ENCODE peak calls at places on chromosomes 13 and 19, in five cellular contexts. P is IMR-90, L is HepG2, Z is GM12878, W is SK-N-SH. F is an unnamed sample.

GRCh38 chr19:41691268-41691970 is 3.3 kb upstream of the CEACAM7 start:
- DNase-seq in Z (no peak), L (no peak), P (no peak), W (peak; percentile 67), F (peak; percentile 64)

GRCh38 chr13:24038846-24039330 is 121.6 kb upstream of the SPATA13 start:
- DNase-seq in L (peak; percentile 22), P (peak; percentile 74), W (no peak), Z (no peak), F (no peak)

GRCh38 chr13:26721251-26721939 is 39.2 kb downstream of the GPR12 start:
- DNase-seq in Z (no peak), L (no peak), P (no peak), W (no peak), F (no peak)

GRCh38 chr13:79281335-79281734 is 124.7 kb downstream of the RBM26 start:
- DNase-seq in P (no peak), L (no peak), W (no peak), Z (no peak), F (no peak)

GRCh38 chr13:89930861-89931260 is 1416.6 kb upstream of the MIR17HG start:
- DNase-seq in Z (no peak), L (no peak), P (no peak), W (no peak), F (no peak)

GRCh38 chr19:19541572-19541971 is 3.5 kb downstream of the CILP2 start:
- DNase-seq in Z (no peak), P (no peak), W (no peak), L (no peak), F (no peak)

GRCh38 chr13:22789916-22790315 is 390.9 kb upstream of the SGCG start:
- DNase-seq in W (no peak), L (no peak), Z (no peak), P (no peak), F (no peak)

GRCh38 chr13:92500192-92500591 is 726.4 kb upstream of the GPC6 start:
- DNase-seq in L (peak; percentile 1), W (no peak), P (no peak), Z (no peak), F (no peak)

GRCh38 chr13:98890186-98890585 is 87.7 kb downstream of the DOCK9 start:
- DNase-seq in Z (no peak), W (no peak), L (no peak), P (peak; percentile 74), F (no peak)

GRCh38 chr19:10927691-10928562 is 512 bp downstream of the YIPF2 start:
- DNase-seq in P (no peak), L (no peak), W (no peak), Z (no peak), F (no peak)

GRCh38 chr19:19594371-19594770 is 24.1 kb downstream of the PBX4 start:
- DNase-seq in W (no peak), P (no peak), Z (no peak), L (no peak), F (no peak)

GRCh38 chr19:16252459-16253205 is 54.9 kb downstream of the AP1M1 start:
- DNase-seq in P (no peak), W (peak; percentile 35), Z (peak; percentile 24), L (no peak), F (no peak)

GRCh38 chr19:58519087-58519354 is 589 bp downstream of the ZBTB45 start:
- DNase-seq in Z (no peak), W (peak; percentile 88), P (peak; percentile 74), L (peak; percentile 73), F (peak; percentile 82)

GRCh38 chr19:18417250-18418033 is 1.8 kb upstream of the SSBP4 start:
- DNase-seq in L (peak; percentile 63), W (peak; percentile 91), P (peak; percentile 73), Z (no peak), F (peak; percentile 80)

GRCh38 chr13:29428310-29428991 is 167.0 kb downstream of the SLC7A1 start:
- DNase-seq in P (no peak), W (peak; percentile 68), L (no peak), Z (no peak), F (no peak)

GRCh38 chr13:73901324-73902068 is 232.7 kb downstream of the KLF12 start:
- DNase-seq in P (no peak), Z (no peak), L (no peak), W (no peak), F (no peak)

GRCh38 chr19:11422163-11423068 is 3.3 kb upstream of the RGL3 start:
- DNase-seq in W (peak; percentile 39), L (no peak), Z (peak; percentile 64), P (no peak), F (no peak)

GRCh38 chr19:41321600-41322270 is 11.8 kb downstream of the CCDC97 start:
- DNase-seq in P (peak; percentile 80), L (peak; percentile 82), W (peak; percentile 90), Z (no peak), F (peak; percentile 65)

DNA sequence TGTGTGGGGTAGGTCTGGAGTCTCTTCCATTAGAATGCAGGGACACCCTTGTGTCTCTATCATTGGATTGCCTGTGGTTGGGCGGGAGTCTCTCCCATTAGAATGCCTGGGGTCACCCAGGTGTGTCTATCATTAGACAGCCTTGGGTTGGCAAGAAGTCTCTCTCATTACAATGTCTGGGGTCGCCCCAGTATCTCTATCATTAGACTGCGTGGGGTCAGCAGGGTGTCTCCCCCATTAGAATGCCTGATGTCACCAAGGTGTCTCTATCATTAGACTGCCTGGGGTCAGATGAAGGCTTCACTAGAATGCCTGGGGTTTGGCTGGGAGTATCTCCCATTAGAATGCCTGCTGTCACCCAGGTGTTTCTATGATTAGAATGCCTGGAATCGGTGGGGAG is 1539.0 kb downstream of the UQCRFS1 start:
- DNase-seq in W (no peak), Z (no peak), P (no peak), L (no peak), F (no peak)
- TF ChIP-seq MXI1 in W (no peak), Z (no peak), P (no peak), L (no peak), F (no peak)

GRCh38 chr19:31118292-31118925 is 230.8 kb downstream of the TSHZ3 start:
- DNase-seq in P (no peak), L (no peak), W (no peak), Z (no peak), F (no peak)
- TF ChIP-seq MXI1 in P (no peak), L (no peak), W (no peak), Z (no peak), F (no peak)

DNA sequence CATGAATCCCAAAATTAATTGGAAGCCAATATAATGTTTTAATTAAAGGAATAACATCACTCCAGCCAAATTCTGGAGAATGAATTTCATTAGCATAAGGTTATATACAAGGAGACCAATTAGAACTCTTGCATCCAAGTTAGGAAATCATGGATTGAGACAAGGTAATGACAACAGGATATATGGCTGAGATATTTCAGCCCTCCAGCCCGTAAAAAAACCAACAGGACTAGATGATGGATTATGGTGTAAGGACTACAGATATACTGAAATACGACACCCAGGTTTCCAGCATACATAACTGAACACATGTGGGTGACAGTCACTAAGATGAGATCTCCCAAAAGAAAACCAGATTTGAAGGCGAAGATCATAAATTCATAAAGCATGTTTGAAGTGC is 56.5 kb downstream of the TSC22D1 start:
- DNase-seq in P (no peak), W (no peak), Z (no peak), L (no peak), F (no peak)
- TF ChIP-seq MXI1 in P (no peak), W (no peak), Z (no peak), L (no peak), F (no peak)

GRCh38 chr19:13094771-13095392 is 7.8 kb downstream of the LYL1 start:
- DNase-seq in L (no peak), P (no peak), Z (no peak), W (peak; percentile 60), F (peak; percentile 65)
- TF ChIP-seq MXI1 in L (no peak), P (no peak), Z (no peak), W (no peak), F (no peak)

DNA sequence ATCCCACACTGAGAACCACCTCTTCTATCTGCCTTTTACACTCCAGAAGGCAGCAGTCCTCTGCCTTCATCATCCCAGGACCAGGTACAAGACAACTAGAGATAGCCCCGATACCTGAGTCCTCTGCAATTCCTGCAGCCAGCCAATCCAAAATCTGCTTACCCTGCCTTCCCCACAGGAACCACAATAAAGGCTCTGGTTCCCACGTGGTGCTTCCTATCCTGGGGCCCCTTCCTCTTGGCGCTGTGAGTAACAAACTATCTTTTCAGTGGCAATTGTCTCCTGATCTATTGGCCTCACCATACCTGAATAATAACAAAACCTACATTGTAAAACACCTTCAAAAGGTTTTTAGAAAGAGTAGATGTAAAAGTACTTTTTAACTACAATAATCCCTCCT is 63.1 kb downstream of the ZDHHC20 start:
- DNase-seq in L (no peak), W (no peak), P (no peak), Z (no peak), F (no peak)
- TF ChIP-seq MXI1 in L (no peak), W (no peak), P (no peak), Z (no peak), F (no peak)

F was measured in K562.